ENCODE peak calls at places on chromosomes 7 and 10, in four cellular contexts. N is GM12878, Y is HL-60, S is K562. O is an unnamed sample.

GRCh38 chr7:154183482-154183881 is 131.3 kb downstream of the DPP6 start:
- DNase-seq in N (no peak), Y (no peak), S (no peak), O (no peak)

GRCh38 chr7:100247152-100247757 is 27.5 kb downstream of the PVRIG start:
- DNase-seq in N (no peak), Y (no peak), S (peak; percentile 63), O (no peak)

GRCh38 chr10:24465899-24466615 is 257.1 kb downstream of the KIAA1217 start:
- DNase-seq in N (peak; percentile 45), Y (no peak), S (no peak), O (no peak)

GRCh38 chr7:71801996-71802395 is 610.1 kb downstream of the CALN1 start:
- DNase-seq in N (no peak), Y (no peak), S (no peak), O (no peak)

GRCh38 chr7:54995631-54996340 is 23.0 kb upstream of the EGFR start:
- DNase-seq in N (peak; percentile 17), Y (peak; percentile 21), S (no peak), O (no peak)

GRCh38 chr7:108424013-108424412 is 32.2 kb downstream of the NRCAM start:
- DNase-seq in N (no peak), Y (no peak), S (no peak), O (no peak)

GRCh38 chr7:47968852-47969774 is 10.3 kb downstream of the HUS1 start:
- DNase-seq in N (no peak), Y (no peak), S (peak; percentile 65), O (peak; percentile 59)

GRCh38 chr7:100822236-100823139 is 4.8 kb downstream of the EPHB4 start:
- DNase-seq in N (no peak), Y (no peak), S (peak; percentile 5), O (no peak)

GRCh38 chr10:95308389-95309302 is 17.8 kb upstream of the PDLIM1 start:
- DNase-seq in N (no peak), Y (no peak), S (no peak), O (no peak)

GRCh38 chr10:77357611-77358010 is 280.0 kb downstream of the KCNMA1 start:
- DNase-seq in N (no peak), Y (no peak), S (no peak), O (no peak)

GRCh38 chr10:132393695-132394181 is 3.3 kb upstream of the PWWP2B start:
- DNase-seq in N (no peak), Y (no peak), S (no peak), O (no peak)

GRCh38 chr10:4395731-4396130 is 430.3 kb upstream of the AKR1E2 start:
- DNase-seq in N (no peak), Y (no peak), S (no peak), O (no peak)

GRCh38 chr7:40311307-40311706 is 176.5 kb downstream of the SUGCT start:
- DNase-seq in N (peak; percentile 23), Y (no peak), S (no peak), O (no peak)

GRCh38 chr10:6298428-6298827 is 95.7 kb downstream of the PFKFB3 start:
- DNase-seq in N (no peak), Y (no peak), S (no peak), O (no peak)

GRCh38 chr10:123016228-123016627 is 7.4 kb downstream of the ACADSB start:
- DNase-seq in N (no peak), Y (no peak), S (no peak), O (no peak)

GRCh38 chr7:70406419-70407189 is 725.3 kb upstream of the GALNT17 start:
- DNase-seq in N (no peak), Y (no peak), S (no peak), O (no peak)

GRCh38 chr10:116226053-116226452 is 47.0 kb downstream of the GFRA1 start:
- DNase-seq in N (no peak), Y (no peak), S (no peak), O (no peak)

GRCh38 chr10:806451-807162 is 117.1 kb upstream of the DIP2C start:
- DNase-seq in N (no peak), Y (no peak), S (no peak), O (no peak)

GRCh38 chr10:81871558-81871957 is 3.4 kb upstream of the NRG3 start:
- DNase-seq in N (no peak), Y (no peak), S (no peak), O (no peak)

GRCh38 chr7:129495987-129496386 is 6.3 kb upstream of the SMKR1 start:
- DNase-seq in N (no peak), Y (no peak), S (no peak), O (no peak)

GRCh38 chr7:51255536-51256243 is 60.9 kb downstream of the COBL start:
- DNase-seq in N (no peak), Y (no peak), S (no peak), O (no peak)

GRCh38 chr10:42876945-42877344 is 94.3 kb downstream of the BMS1 start:
- DNase-seq in N (no peak), Y (no peak), S (no peak), O (no peak)

GRCh38 chr7:23022258-23022745 is 8.4 kb upstream of the HYCC1 start:
- DNase-seq in N (no peak), Y (no peak), S (no peak), O (no peak)

GRCh38 chr7:75050501-75050900 is 23.1 kb downstream of the RCC1L start:
- DNase-seq in N (no peak), Y (no peak), S (no peak), O (no peak)

GRCh38 chr10:19966751-19967150 is 150.5 kb downstream of the PLXDC2 start:
- DNase-seq in N (no peak), Y (no peak), S (no peak), O (no peak)

GRCh38 chr7:111292026-111292430 is 201.1 kb downstream of the LRRN3 start:
- DNase-seq in N (no peak), Y (no peak), S (no peak), O (no peak)

GRCh38 chr10:63520463-63521388 is 475 bp upstream of the REEP3 start:
- DNase-seq in N (no peak), Y (peak; percentile 72), S (peak; percentile 92), O (peak; percentile 50)

GRCh38 chr10:71748671-71749191 is 24.6 kb downstream of the VSIR start:
- DNase-seq in N (peak; percentile 58), Y (peak; percentile 90), S (peak; percentile 43), O (peak; percentile 72)

GRCh38 chr7:1520574-1521234 is 9.8 kb upstream of the MAFK start:
- DNase-seq in N (no peak), Y (no peak), S (no peak), O (no peak)

GRCh38 chr10:28796606-28797512 is 119.5 kb downstream of the BAMBI start:
- DNase-seq in N (no peak), Y (no peak), S (peak; percentile 43), O (no peak)

GRCh38 chr7:155381852-155382801 is 75.8 kb upstream of the EN2 start:
- DNase-seq in N (no peak), Y (no peak), S (no peak), O (no peak)

GRCh38 chr10:72335394-72336258 is 19.1 kb downstream of the DNAJB12 start:
- DNase-seq in N (no peak), Y (no peak), S (no peak), O (no peak)

GRCh38 chr7:155431231-155431630 is 26.7 kb upstream of the EN2 start:
- DNase-seq in N (no peak), Y (no peak), S (no peak), O (no peak)

DNA sequence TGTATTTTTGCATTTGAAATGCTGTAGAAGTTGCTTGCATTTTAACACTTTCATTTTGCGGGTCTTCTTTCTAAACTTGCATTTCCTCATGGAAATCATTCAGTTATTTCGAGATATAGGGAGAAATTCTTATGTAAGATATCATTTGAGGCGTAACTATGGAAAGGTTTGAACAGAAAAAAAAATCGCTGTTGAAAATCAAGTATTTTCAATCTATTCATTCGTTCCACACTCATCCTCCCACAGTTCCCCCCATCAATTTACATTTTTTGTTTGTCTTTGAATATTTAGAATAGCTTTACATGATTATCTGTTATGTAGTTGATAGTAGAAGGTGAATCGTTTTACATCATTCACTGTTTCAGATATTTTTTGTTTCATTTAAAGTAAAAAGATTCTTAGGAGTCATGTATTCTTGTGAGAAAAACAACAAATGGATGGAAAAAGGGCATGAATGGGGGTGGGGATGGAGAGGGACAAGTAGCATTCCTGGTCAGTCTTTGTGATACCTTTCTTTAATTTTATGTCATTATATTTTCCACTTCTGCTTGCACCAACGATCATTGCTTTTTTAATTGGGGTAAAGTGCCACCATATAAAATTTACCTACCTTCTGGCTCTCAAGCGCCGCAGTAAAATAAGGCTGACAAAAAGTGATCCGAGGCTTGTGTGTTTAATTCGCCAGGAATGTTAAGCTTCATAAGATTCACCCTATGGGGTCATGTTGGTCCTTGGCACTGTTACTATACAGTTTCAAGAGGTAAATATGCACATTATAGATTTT is 3.2 kb upstream of the SKIDA1 start:
- DNase-seq in N (no peak), Y (no peak), S (no peak), O (no peak)
- TF ChIP-seq SPI1 in N (no peak), Y (no peak), S (no peak), O (no peak)

GRCh38 chr10:86023931-86024554 is 342.6 kb downstream of the GRID1 start:
- DNase-seq in N (no peak), Y (no peak), S (no peak), O (no peak)

GRCh38 chr10:86022906-86023305 is 343.7 kb downstream of the GRID1 start:
- DNase-seq in N (no peak), Y (no peak), S (no peak), O (no peak)

GRCh38 chr10:86023336-86023735 is 343.3 kb downstream of the GRID1 start:
- DNase-seq in N (no peak), Y (no peak), S (no peak), O (no peak)

GRCh38 chr10:86025509-86025908 is 341.1 kb downstream of the GRID1 start:
- DNase-seq in N (no peak), Y (no peak), S (no peak), O (no peak)

GRCh38 chr10:86024555-86025001 is 342.0 kb downstream of the GRID1 start:
- DNase-seq in N (no peak), Y (no peak), S (peak; percentile 39), O (no peak)
- TF ChIP-seq SPI1 in N (no peak), Y (no peak), S (no peak), O (no peak)

GRCh38 chr7:17311952-17312351 is 13.5 kb downstream of the AHR start:
- DNase-seq in N (no peak), Y (no peak), S (no peak), O (no peak)
- TF ChIP-seq SPI1 in N (no peak), Y (no peak), S (no peak), O (no peak)

GRCh38 chr10:111593578-111593977 is 516.7 kb downstream of the ADRA2A start:
- DNase-seq in N (no peak), Y (no peak), S (no peak), O (no peak)

GRCh38 chr10:111595173-111595572 is 518.3 kb downstream of the ADRA2A start:
- DNase-seq in N (no peak), Y (no peak), S (no peak), O (no peak)

GRCh38 chr10:111600772-111601171 is 523.9 kb downstream of the ADRA2A start:
- DNase-seq in N (no peak), Y (no peak), S (no peak), O (no peak)

DNA sequence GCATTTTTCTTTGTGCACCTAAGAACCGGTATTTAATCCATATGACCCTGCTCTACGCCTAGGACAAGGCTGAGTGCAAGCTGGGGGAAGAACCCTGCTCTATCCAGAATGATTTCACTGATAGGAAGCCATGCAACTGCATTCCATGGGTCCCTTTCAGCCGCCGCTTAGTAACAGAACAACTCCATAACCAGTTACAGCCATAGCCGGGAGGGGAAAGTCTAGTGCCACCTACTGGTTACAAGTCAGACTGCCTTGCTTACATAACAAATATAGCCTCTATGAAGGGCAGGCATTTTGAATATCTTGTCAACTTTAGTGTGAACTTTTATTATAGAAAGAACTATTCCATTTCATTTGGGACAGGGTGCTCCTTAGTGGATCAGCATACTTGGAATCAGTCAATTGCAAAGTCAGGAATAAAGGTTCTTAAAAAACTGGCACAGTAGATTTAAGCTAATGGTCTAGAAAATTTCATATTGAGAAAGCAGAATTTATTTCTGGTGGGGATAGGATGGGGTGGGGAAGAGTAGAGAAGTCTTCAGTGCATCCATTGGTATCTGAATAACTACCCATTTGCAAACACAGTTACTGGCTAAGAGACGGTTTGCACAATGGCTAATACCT is 521.7 kb downstream of the ADRA2A start:
- DNase-seq in N (peak; percentile 3), Y (peak; percentile 12), S (peak; percentile 22), O (peak; percentile 14)
- TF ChIP-seq SPI1 in N (no peak), Y (no peak), S (no peak), O (no peak)

O was measured in GM12891.